ENCODE peak calls at places on chromosomes 16 and 17, in seven cellular contexts. U is neuronal stem cell; V is upper lobe of right lung; P is heart right ventricle; K is CD8-positive, alpha-beta memory T cell; J is mesendoderm; H is body of pancreas. M is an unnamed sample. For H3K36me3 and H3K4me1, the result is how much of the 10 kb centered on the place peaks cover.

GRCh38 chr17:32783602-32784001 is 93.3 kb downstream of the MYO1D start:
- DNase-seq in V (no peak), P (no peak), K (no peak), U (peak), J (peak), H (no peak), M (peak)

GRCh38 chr17:37742762-37743611 is 1.9 kb downstream of the HNF1B start:
- DNase-seq in K (no peak), J (peak), U (peak), V (no peak), P (no peak), H (peak), M (no peak)

GRCh38 chr17:73030995-73031394 is 61.5 kb downstream of the SLC39A11 start:
- DNase-seq in J (no peak), H (no peak), V (no peak), P (no peak), U (no peak), K (no peak), M (no peak)

GRCh38 chr17:38554430-38555350 is 51.1 kb downstream of the SRCIN1 start:
- DNase-seq in U (no peak), K (no peak), H (no peak), P (no peak), V (no peak), J (no peak), M (no peak)

GRCh38 chr17:44995602-44996001 is 27.5 kb upstream of the C1QL1 start:
- DNase-seq in V (no peak), P (peak), J (no peak), U (no peak), H (no peak), K (no peak), M (no peak)

GRCh38 chr17:38349097-38349904 is 2.3 kb upstream of the SOCS7 start:
- DNase-seq in V (peak), U (peak), J (peak), P (peak), K (peak), H (peak), M (peak)

GRCh38 chr17:6755281-6755680 is 565 bp upstream of the XAF1 start:
- DNase-seq in V (no peak), P (peak), K (no peak), H (no peak), J (no peak), U (no peak), M (no peak)

GRCh38 chr17:73228748-73229236 is 32.9 kb downstream of the CPSF4L start:
- DNase-seq in H (peak), P (peak), J (peak), K (no peak), V (no peak), U (no peak), M (no peak)

GRCh38 chr17:44909681-44910144 is 5.6 kb downstream of the GFAP start:
- DNase-seq in K (no peak), V (no peak), P (no peak), J (no peak), H (no peak), U (no peak), M (no peak)

GRCh38 chr16:72833969-72834368 is 214.0 kb downstream of the ZFHX3 start:
- DNase-seq in U (no peak), K (no peak), J (no peak), P (no peak), H (no peak), V (no peak), M (no peak)

GRCh38 chr16:14502932-14503741 is 126.9 kb downstream of the PARN start:
- DNase-seq in J (no peak), V (no peak), U (no peak), K (no peak), P (no peak), H (no peak), M (no peak)

GRCh38 chr16:8874388-8874787 is 5.6 kb upstream of the CARHSP1 start:
- DNase-seq in H (no peak), K (no peak), J (no peak), P (no peak), V (no peak), U (no peak), M (no peak)

GRCh38 chr17:79622776-79623175 is 11.9 kb upstream of the RBFOX3 start:
- DNase-seq in V (peak), J (no peak), K (peak), H (no peak), P (peak), U (no peak), M (no peak)

GRCh38 chr17:66357037-66357436 is 54.6 kb downstream of the PRKCA start:
- DNase-seq in U (no peak), J (no peak), P (no peak), H (no peak), V (no peak), K (no peak), M (no peak)

GRCh38 chr16:1707193-1707790 is 1.3 kb downstream of the MAPK8IP3 start:
- DNase-seq in U (no peak), P (no peak), H (peak), V (no peak), J (peak), K (no peak), M (peak)

GRCh38 chr16:1170076-1170418 is 17.1 kb downstream of the CACNA1H start:
- DNase-seq in V (no peak), J (no peak), U (no peak), P (no peak), H (no peak), K (no peak), M (no peak)

GRCh38 chr17:60229189-60229802 is 79.5 kb downstream of the CA4 start:
- DNase-seq in H (no peak), P (no peak), V (no peak), K (no peak), U (no peak), J (peak), M (no peak)

GRCh38 chr17:50588391-50589111 is 28.0 kb downstream of the CACNA1G start:
- DNase-seq in U (no peak), J (no peak), V (no peak), H (peak), P (no peak), K (no peak), M (no peak)

GRCh38 chr16:1688807-1689560 is 10.9 kb downstream of the JPT2 start:
- DNase-seq in J (no peak), P (peak), K (no peak), U (no peak), H (peak), V (peak), M (no peak)

GRCh38 chr17:43664096-43664495 is 2.4 kb upstream of the MEOX1 start:
- DNase-seq in P (no peak), J (no peak), K (no peak), V (no peak), U (no peak), H (no peak), M (no peak)

GRCh38 chr17:50501054-50501453 is 7.2 kb upstream of the MYCBPAP start:
- DNase-seq in H (peak), K (no peak), V (no peak), P (no peak), U (no peak), J (peak), M (no peak)

GRCh38 chr17:75404739-75405364 is 626 bp downstream of the GRB2 start:
- DNase-seq in H (peak), J (peak), K (peak), U (no peak), P (peak), V (peak), M (peak)
- H3K4me3 ChIP-seq in H (peak), J (peak), K (peak), U (peak), P (peak), V (peak), M (peak)

DNA sequence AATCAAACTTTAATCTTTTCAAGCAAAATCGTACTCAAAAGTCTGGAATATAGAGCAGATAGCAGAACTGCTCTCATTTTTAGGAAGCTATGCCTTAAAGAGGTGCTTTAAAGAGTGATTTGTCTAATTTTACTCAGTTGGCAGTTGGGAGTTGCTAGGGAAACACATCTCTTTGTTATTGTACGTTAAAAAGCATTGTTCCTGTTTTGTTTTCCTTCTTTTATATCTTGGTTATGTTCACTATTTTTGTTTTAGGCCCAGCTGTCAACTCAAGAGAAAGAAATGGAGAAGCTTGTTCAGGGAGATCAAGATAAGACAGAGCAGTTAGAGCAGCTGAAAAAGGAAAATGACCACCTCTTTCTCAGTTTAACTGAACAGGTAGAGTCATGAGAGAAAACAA is 21.4 kb downstream of the CALCOCO2 start:
- DNase-seq in H (no peak), V (no peak), P (no peak), U (no peak), J (no peak), K (no peak), M (no peak)
- H3K36me3 ChIP-seq in H (under half), V (half or more), P (half or more), U (under half), J (under half), K (under half), M (half or more)

DNA sequence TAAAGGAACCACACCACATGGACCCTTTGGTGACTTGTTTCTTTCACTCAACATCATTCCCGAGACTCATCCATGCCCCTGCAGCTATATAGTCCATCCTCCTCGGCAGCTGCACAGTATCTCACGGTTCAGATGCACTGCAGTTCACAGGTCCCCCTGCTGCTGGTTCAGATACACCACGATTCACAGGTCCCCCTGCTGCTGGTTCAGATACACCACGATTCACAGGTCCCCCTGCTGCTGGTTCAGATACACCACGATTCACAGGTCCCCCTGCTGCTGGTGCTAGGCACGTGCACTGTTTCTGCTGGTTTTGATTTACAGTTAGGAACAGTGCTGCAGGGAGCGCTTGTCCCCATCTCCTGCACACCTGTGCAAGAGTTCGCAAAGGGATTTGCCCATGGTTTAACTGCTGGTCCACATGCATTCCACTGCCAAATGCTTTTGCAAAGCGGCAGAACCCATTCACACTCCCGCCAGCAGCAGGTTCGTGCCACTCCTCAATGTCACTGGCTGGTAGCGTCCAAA is 3.8 kb downstream of the HSDL1 start:
- DNase-seq in U (no peak), H (no peak), J (peak), K (no peak), V (no peak), P (no peak), M (no peak)
- H3K4me1 ChIP-seq in U (under half), H (under half), J (under half), K (under half), V (under half), P (under half), M (under half)

GRCh38 chr17:75723201-75723930 is 2.1 kb downstream of the ITGB4 start:
- DNase-seq in P (no peak), U (no peak), K (no peak), V (no peak), H (no peak), J (no peak), M (no peak)
- H3K4me3 ChIP-seq in P (no peak), U (no peak), K (no peak), V (peak), H (no peak), J (no peak), M (no peak)

DNA sequence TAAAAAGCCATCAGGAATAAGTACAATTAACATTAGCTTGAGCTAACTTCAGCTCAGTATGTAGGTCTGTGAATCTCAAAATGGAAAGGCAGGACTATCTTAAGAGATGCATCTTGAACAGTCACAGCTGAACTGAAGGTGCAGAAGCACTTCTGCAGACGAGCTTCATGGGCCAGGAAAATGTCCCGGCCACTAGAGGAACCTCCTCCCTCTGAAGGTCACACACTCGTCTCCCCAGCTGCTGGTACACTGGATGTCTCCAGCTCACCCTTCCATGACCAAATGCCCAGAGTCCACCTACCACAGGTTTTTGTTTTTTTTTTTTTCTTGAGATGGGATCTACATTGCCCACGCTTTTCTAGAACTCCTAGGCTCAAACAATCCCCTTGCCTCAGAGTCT is 33.2 kb downstream of the WDR59 start:
- DNase-seq in U (no peak), K (no peak), H (no peak), V (no peak), J (no peak), P (no peak), M (no peak)
- H3K36me3 ChIP-seq in U (half or more), K (under half), H (under half), V (half or more), J (under half), P (half or more), M (under half)

GRCh38 chr17:78175643-78175981 is 7.2 kb downstream of the SYNGR2 start:
- DNase-seq in V (no peak), P (no peak), J (no peak), U (no peak), H (no peak), K (no peak), M (no peak)
- H3K4me1 ChIP-seq in V (half or more), P (half or more), J (under half), U (under half), H (half or more), K (under half), M (under half)

M was measured in naive thymus-derived CD4-positive, alpha-beta T cell.